ENCODE peak calls at places on chromosomes 5 and 9, in six cellular contexts. A is GM12891, X is GM12878, Y is H1, O is HepG2, T is K562. M is an unnamed sample.

GRCh38 chr9:72978724-72979123 is 25.9 kb upstream of the ALDH1A1 start:
- DNase-seq in Y (no peak), X (no peak), T (no peak), A (no peak), O (no peak), M (no peak)

GRCh38 chr5:146880985-146881384 is 2.4 kb upstream of the PPP2R2B start:
- DNase-seq in A (no peak), Y (no peak), X (no peak), O (no peak), T (no peak), M (no peak)

GRCh38 chr9:122261469-122261881 is 3.2 kb downstream of the RBM18 start:
- DNase-seq in O (peak; percentile 89), T (peak; percentile 25), X (no peak), A (no peak), Y (no peak), M (no peak)

GRCh38 chr5:58259685-58260152 is 200.2 kb downstream of the PLK2 start:
- DNase-seq in Y (peak; percentile 41), T (no peak), A (no peak), X (no peak), O (peak; percentile 3), M (no peak)

GRCh38 chr9:33489070-33489469 is 15.3 kb upstream of the NOL6 start:
- DNase-seq in A (no peak), X (no peak), T (no peak), Y (no peak), O (no peak), M (no peak)

GRCh38 chr5:108093186-108093585 is 288.7 kb downstream of the FBXL17 start:
- DNase-seq in A (no peak), X (no peak), O (no peak), Y (no peak), T (no peak), M (no peak)

GRCh38 chr5:112967520-112968083 is 9.0 kb upstream of the DCP2 start:
- DNase-seq in T (no peak), X (no peak), O (peak; percentile 52), A (no peak), Y (no peak), M (no peak)

GRCh38 chr9:3682186-3682585 is 156.4 kb upstream of the RFX3 start:
- DNase-seq in T (no peak), A (no peak), Y (no peak), O (no peak), X (no peak), M (no peak)

GRCh38 chr5:5335708-5336211 is 86.7 kb upstream of the ICE1 start:
- DNase-seq in X (no peak), O (peak; percentile 70), T (no peak), Y (no peak), A (no peak), M (no peak)

GRCh38 chr9:69086312-69086711 is 50.8 kb downstream of the FXN start:
- DNase-seq in O (peak; percentile 15), T (no peak), A (no peak), Y (no peak), X (no peak), M (no peak)

GRCh38 chr5:168654225-168654624 is 75.1 kb upstream of the PANK3 start:
- DNase-seq in Y (no peak), X (no peak), T (no peak), O (no peak), A (no peak), M (no peak)

GRCh38 chr9:22622823-22623222 is 176.2 kb downstream of the DMRTA1 start:
- DNase-seq in O (no peak), A (no peak), Y (no peak), X (no peak), T (no peak), M (no peak)

GRCh38 chr9:116860509-116861120 is 173.5 kb downstream of the TRIM32 start:
- DNase-seq in X (no peak), O (peak; percentile 49), Y (no peak), T (peak; percentile 76), A (peak; percentile 33), M (peak; percentile 19)

GRCh38 chr9:119675951-119676350 is 306.7 kb upstream of the BRINP1 start:
- DNase-seq in T (no peak), A (no peak), O (no peak), X (no peak), Y (no peak), M (no peak)

GRCh38 chr5:132481243-132482211 is 9.0 kb downstream of the IRF1 start:
- DNase-seq in T (no peak), X (no peak), Y (no peak), A (no peak), O (no peak), M (no peak)

GRCh38 chr5:73718762-73719161 is 92.8 kb downstream of the ARHGEF28 start:
- DNase-seq in O (no peak), T (no peak), A (no peak), Y (no peak), X (no peak), M (no peak)

GRCh38 chr5:133461796-133462516 is 150.4 kb downstream of the FSTL4 start:
- DNase-seq in T (no peak), A (no peak), Y (no peak), O (no peak), X (no peak), M (no peak)

GRCh38 chr5:98796197-98796972 is 22.9 kb downstream of the RGMB start:
- DNase-seq in X (no peak), Y (no peak), A (peak; percentile 28), O (peak; percentile 62), T (peak; percentile 53), M (peak; percentile 16)

DNA sequence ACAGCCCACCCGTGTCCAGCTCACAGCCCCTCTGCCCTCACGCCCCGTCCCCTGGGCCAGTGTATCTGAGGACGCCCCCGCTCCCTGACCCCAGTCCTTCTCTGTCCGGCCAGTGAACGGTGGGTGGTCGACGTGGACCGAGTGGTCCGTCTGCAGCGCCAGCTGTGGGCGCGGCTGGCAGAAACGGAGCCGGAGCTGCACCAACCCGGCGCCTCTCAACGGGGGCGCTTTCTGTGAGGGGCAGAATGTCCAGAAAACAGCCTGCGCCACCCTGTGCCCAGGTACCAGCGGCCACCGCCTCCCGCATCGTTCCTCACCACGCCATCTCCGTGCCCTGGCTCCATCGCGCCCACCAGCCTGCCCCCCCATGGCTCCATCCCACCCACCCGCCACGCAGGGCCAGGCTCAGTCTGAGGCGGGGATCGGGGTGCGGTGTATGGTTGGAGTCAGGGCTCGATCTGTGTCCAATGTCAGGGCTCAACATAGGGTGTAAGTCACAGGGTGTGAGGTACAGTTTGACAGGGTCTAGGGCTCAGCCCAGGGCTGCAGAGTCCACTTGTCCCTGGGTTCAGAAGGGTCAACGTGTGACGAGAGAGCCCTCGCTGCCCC is 29.5 kb downstream of the HK3 start:
- DNase-seq in T (no peak), Y (no peak), X (no peak), O (no peak), A (no peak), M (no peak)
- TF ChIP-seq POLR2A in T (no peak), Y (no peak), X (no peak), O (no peak), A (no peak), M (no peak)

GRCh38 chr9:98962181-98962560 is 18.5 kb downstream of the COL15A1 start:
- DNase-seq in X (no peak), Y (no peak), T (no peak), A (no peak), O (no peak), M (no peak)

GRCh38 chr9:98964911-98965336 is 21.2 kb downstream of the COL15A1 start:
- DNase-seq in A (no peak), X (no peak), Y (no peak), O (no peak), T (no peak), M (no peak)

GRCh38 chr9:98961513-98962180 is 17.9 kb downstream of the COL15A1 start:
- DNase-seq in A (no peak), T (no peak), X (no peak), Y (no peak), O (no peak), M (no peak)

GRCh38 chr9:98962861-98963260 is 19.2 kb downstream of the COL15A1 start:
- DNase-seq in Y (no peak), A (no peak), X (no peak), T (no peak), O (no peak), M (no peak)

DNA sequence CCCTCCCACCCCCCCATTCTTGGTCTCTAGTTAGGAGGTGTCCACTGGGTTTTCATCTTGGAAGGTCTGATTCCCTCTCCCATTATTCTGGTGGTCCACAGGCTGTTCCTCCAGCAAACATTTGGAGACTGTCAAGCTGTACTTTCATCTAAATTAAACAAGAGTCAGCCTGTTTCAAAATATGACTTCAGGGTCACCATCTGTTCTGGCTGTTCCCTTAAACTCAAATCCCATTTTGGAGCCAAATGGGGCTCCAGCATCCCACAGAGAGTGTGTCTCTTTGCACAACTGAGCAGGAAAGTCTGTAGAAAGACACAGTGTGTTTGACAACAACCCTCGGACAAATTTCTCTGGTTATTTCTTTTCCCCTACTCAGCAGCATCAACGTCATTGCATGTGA is 20.5 kb downstream of the COL15A1 start:
- DNase-seq in Y (no peak), O (no peak), A (no peak), X (no peak), T (no peak), M (no peak)
- TF ChIP-seq TAF1 in Y (no peak), O (no peak), A (no peak), X (no peak), T (no peak), M (no peak)

DNA sequence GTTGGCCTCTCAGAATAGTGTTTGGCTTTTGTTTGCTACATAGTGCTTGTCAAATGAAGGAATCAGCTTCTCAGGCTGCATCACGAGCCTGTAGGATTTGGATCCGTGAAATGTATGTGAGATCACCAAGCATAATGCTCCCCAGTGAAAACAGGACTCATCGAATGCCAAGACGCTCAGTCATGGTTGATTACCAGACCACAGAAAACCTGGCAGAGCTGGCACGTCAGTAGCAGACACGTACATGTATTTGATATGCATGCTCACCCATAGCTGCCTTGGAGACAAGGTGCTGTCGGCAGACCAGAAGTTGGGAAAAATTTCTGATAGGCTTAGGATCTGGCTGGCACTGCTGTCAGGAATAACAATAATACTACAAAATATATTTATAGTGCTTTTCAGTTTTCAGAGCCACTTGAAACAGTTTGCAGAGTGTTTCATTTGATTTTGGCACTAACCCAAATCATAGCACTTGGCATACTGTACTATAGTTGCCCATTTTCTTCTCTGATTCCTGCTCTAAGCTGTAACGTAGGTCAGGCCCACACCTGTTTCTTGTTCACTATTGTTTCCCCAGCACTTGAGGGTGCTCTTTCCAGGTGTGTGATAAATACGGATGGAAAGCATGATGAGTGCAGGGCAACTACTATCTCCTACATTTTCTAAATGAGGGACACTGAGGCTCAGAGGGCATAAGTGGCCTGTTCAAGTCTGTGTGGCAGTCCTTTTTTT is 226.1 kb downstream of the NR3C1 start:
- DNase-seq in A (no peak), T (no peak), X (no peak), Y (no peak), O (no peak), M (no peak)
- TF ChIP-seq POLR2AphosphoS5 in A (no peak), T (no peak), X (no peak), Y (no peak), O (no peak), M (no peak)

DNA sequence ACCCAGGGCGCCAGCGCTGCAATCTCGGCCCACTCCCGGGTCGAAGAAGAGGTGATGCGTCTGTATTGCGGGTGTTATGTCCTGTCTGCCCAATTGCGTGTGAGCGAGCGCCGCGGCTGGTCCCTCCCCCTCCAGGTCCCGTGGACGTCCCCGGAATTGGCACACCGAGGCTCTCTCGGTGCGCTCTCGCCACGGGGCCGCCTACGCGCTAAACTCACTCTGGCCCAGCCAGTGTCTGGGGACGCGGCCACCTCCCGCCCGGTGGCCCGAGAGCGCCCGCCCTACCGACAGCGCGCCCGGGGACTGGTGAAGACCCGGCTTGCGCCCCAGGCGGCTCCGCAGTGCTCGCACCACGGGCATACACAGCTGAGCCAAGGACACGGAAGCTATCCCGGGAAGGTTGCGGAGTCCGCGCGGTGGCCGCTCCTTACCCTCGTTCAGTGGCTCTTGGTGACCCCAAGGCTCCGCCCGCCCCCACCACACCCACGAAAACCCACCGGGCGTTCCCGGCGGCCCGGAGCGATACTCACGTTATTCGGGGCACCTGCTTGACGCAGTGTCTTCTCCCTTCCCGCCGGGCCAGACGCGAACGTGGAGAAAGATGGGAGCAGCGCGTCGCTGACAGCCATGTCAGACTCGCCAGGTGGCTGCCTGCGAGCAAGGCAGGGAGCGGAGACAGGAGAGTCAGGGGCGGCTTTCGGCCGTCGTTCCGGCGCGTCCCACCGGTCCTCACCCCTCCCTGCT is 997 bp downstream of the KLF4 start:
- DNase-seq in T (no peak), Y (no peak), A (no peak), X (no peak), O (no peak), M (peak; percentile 25)
- TF ChIP-seq POLR2A in T (no peak), Y (no peak), A (no peak), X (no peak), O (no peak), M (no peak)